ENCODE peak calls at places on chromosomes 6 and 20, in seven cellular contexts. One of them, this sample, is unnamed.

GRCh38 chr20:19832875-19833274 is 74.8 kb downstream of the RIN2 start:
- DNase-seq in CD8-positive, alpha-beta memory T cell: no peak
- DNase-seq in brain microvascular endothelial cell: no peak
- DNase-seq in prostate gland: no peak
- DNase-seq in AG04450: no peak
- DNase-seq in GM23338: no peak
- DNase-seq in substantia nigra: no peak
- DNase-seq in this sample: no peak

GRCh38 chr6:80771941-80772340 is 665.5 kb downstream of the BCKDHB start:
- DNase-seq in CD8-positive, alpha-beta memory T cell: no peak
- DNase-seq in brain microvascular endothelial cell: peak
- DNase-seq in prostate gland: no peak
- DNase-seq in AG04450: no peak
- DNase-seq in GM23338: peak
- DNase-seq in substantia nigra: no peak
- DNase-seq in this sample: no peak

GRCh38 chr20:1632228-1632577 is 12.4 kb upstream of the SIRPB1 start:
- DNase-seq in CD8-positive, alpha-beta memory T cell: no peak
- DNase-seq in brain microvascular endothelial cell: no peak
- DNase-seq in prostate gland: no peak
- DNase-seq in AG04450: no peak
- DNase-seq in GM23338: no peak
- DNase-seq in substantia nigra: no peak
- DNase-seq in this sample: no peak

GRCh38 chr6:148457137-148457842 is 114.7 kb downstream of the SASH1 start:
- DNase-seq in CD8-positive, alpha-beta memory T cell: no peak
- DNase-seq in brain microvascular endothelial cell: peak
- DNase-seq in prostate gland: no peak
- DNase-seq in AG04450: no peak
- DNase-seq in GM23338: no peak
- DNase-seq in substantia nigra: no peak
- DNase-seq in this sample: no peak

GRCh38 chr20:48314925-48315592 is 512.7 kb downstream of the PREX1 start:
- DNase-seq in CD8-positive, alpha-beta memory T cell: no peak
- DNase-seq in brain microvascular endothelial cell: no peak
- DNase-seq in prostate gland: no peak
- DNase-seq in AG04450: no peak
- DNase-seq in GM23338: no peak
- DNase-seq in substantia nigra: no peak
- DNase-seq in this sample: no peak

GRCh38 chr6:112037783-112038216 is 16.1 kb upstream of the CCN6 start:
- DNase-seq in CD8-positive, alpha-beta memory T cell: no peak
- DNase-seq in brain microvascular endothelial cell: peak
- DNase-seq in prostate gland: no peak
- DNase-seq in AG04450: peak
- DNase-seq in GM23338: no peak
- DNase-seq in substantia nigra: no peak
- DNase-seq in this sample: peak

GRCh38 chr20:63579017-63579705 is 5.1 kb upstream of the HELZ2 start:
- DNase-seq in CD8-positive, alpha-beta memory T cell: no peak
- DNase-seq in brain microvascular endothelial cell: no peak
- DNase-seq in prostate gland: no peak
- DNase-seq in AG04450: no peak
- DNase-seq in GM23338: no peak
- DNase-seq in substantia nigra: no peak
- DNase-seq in this sample: no peak

GRCh38 chr6:147479857-147480256 is 28.6 kb upstream of the SAMD5 start:
- DNase-seq in CD8-positive, alpha-beta memory T cell: no peak
- DNase-seq in brain microvascular endothelial cell: no peak
- DNase-seq in prostate gland: no peak
- DNase-seq in AG04450: no peak
- DNase-seq in GM23338: no peak
- DNase-seq in substantia nigra: no peak
- DNase-seq in this sample: no peak

GRCh38 chr6:1957746-1958145 is 287.7 kb downstream of the GMDS start:
- DNase-seq in CD8-positive, alpha-beta memory T cell: no peak
- DNase-seq in brain microvascular endothelial cell: no peak
- DNase-seq in prostate gland: no peak
- DNase-seq in AG04450: no peak
- DNase-seq in GM23338: no peak
- DNase-seq in substantia nigra: no peak
- DNase-seq in this sample: no peak

GRCh38 chr6:1912731-1913130 is 303.0 kb downstream of the FOXC1 start:
- DNase-seq in CD8-positive, alpha-beta memory T cell: no peak
- DNase-seq in brain microvascular endothelial cell: no peak
- DNase-seq in prostate gland: no peak
- DNase-seq in AG04450: no peak
- DNase-seq in GM23338: no peak
- DNase-seq in substantia nigra: no peak
- DNase-seq in this sample: no peak

GRCh38 chr20:48002517-48002970 is 217.3 kb upstream of the SULF2 start:
- DNase-seq in CD8-positive, alpha-beta memory T cell: no peak
- DNase-seq in brain microvascular endothelial cell: no peak
- DNase-seq in prostate gland: no peak
- DNase-seq in AG04450: no peak
- DNase-seq in GM23338: no peak
- DNase-seq in substantia nigra: no peak
- DNase-seq in this sample: no peak

GRCh38 chr6:115854866-115855665 is 205.6 kb downstream of the FRK start:
- DNase-seq in CD8-positive, alpha-beta memory T cell: no peak
- DNase-seq in brain microvascular endothelial cell: no peak
- DNase-seq in prostate gland: no peak
- DNase-seq in AG04450: no peak
- DNase-seq in GM23338: no peak
- DNase-seq in substantia nigra: no peak
- DNase-seq in this sample: no peak

GRCh38 chr6:44428682-44429081 is 41.2 kb downstream of the CDC5L start:
- DNase-seq in CD8-positive, alpha-beta memory T cell: no peak
- DNase-seq in brain microvascular endothelial cell: no peak
- DNase-seq in prostate gland: no peak
- DNase-seq in AG04450: no peak
- DNase-seq in GM23338: no peak
- DNase-seq in substantia nigra: no peak
- DNase-seq in this sample: no peak

GRCh38 chr6:37517411-37517812 is 17.7 kb upstream of the CCDC167 start:
- DNase-seq in CD8-positive, alpha-beta memory T cell: peak
- DNase-seq in brain microvascular endothelial cell: no peak
- DNase-seq in prostate gland: no peak
- DNase-seq in AG04450: no peak
- DNase-seq in GM23338: no peak
- DNase-seq in substantia nigra: no peak
- DNase-seq in this sample: no peak

GRCh38 chr6:134315189-134315588 is 2.7 kb downstream of the SGK1 start:
- DNase-seq in CD8-positive, alpha-beta memory T cell: no peak
- DNase-seq in brain microvascular endothelial cell: no peak
- DNase-seq in prostate gland: no peak
- DNase-seq in AG04450: no peak
- DNase-seq in GM23338: no peak
- DNase-seq in substantia nigra: no peak
- DNase-seq in this sample: no peak

GRCh38 chr20:6764619-6765018 is 2.9 kb upstream of the BMP2 start:
- DNase-seq in CD8-positive, alpha-beta memory T cell: no peak
- DNase-seq in brain microvascular endothelial cell: no peak
- DNase-seq in prostate gland: no peak
- DNase-seq in AG04450: no peak
- DNase-seq in GM23338: no peak
- DNase-seq in substantia nigra: no peak
- DNase-seq in this sample: no peak

GRCh38 chr6:97205936-97206335 is 77.1 kb downstream of the MMS22L start:
- DNase-seq in CD8-positive, alpha-beta memory T cell: no peak
- DNase-seq in brain microvascular endothelial cell: no peak
- DNase-seq in prostate gland: no peak
- DNase-seq in AG04450: no peak
- DNase-seq in GM23338: peak
- DNase-seq in substantia nigra: no peak
- DNase-seq in this sample: no peak

GRCh38 chr20:34980543-34981213 is 25.0 kb downstream of the MYH7B start:
- DNase-seq in CD8-positive, alpha-beta memory T cell: no peak
- DNase-seq in brain microvascular endothelial cell: no peak
- DNase-seq in prostate gland: no peak
- DNase-seq in AG04450: no peak
- DNase-seq in GM23338: peak
- DNase-seq in substantia nigra: no peak
- DNase-seq in this sample: no peak

GRCh38 chr20:42430525-42431046 is 759.1 kb downstream of the PTPRT start:
- DNase-seq in CD8-positive, alpha-beta memory T cell: no peak
- DNase-seq in brain microvascular endothelial cell: no peak
- DNase-seq in prostate gland: no peak
- DNase-seq in AG04450: no peak
- DNase-seq in GM23338: no peak
- DNase-seq in substantia nigra: no peak
- DNase-seq in this sample: no peak

GRCh38 chr6:168990352-168990751 is 263.3 kb downstream of the THBS2 start:
- DNase-seq in CD8-positive, alpha-beta memory T cell: no peak
- DNase-seq in brain microvascular endothelial cell: no peak
- DNase-seq in prostate gland: no peak
- DNase-seq in AG04450: no peak
- DNase-seq in GM23338: peak
- DNase-seq in substantia nigra: no peak
- DNase-seq in this sample: no peak

GRCh38 chr20:24668791-24669190 is 199.4 kb downstream of the SYNDIG1 start:
- DNase-seq in CD8-positive, alpha-beta memory T cell: no peak
- DNase-seq in brain microvascular endothelial cell: no peak
- DNase-seq in prostate gland: no peak
- DNase-seq in AG04450: no peak
- DNase-seq in GM23338: no peak
- DNase-seq in substantia nigra: no peak
- DNase-seq in this sample: no peak

GRCh38 chr6:109791301-109791700 is 100.2 kb downstream of the FIG4 start:
- DNase-seq in CD8-positive, alpha-beta memory T cell: no peak
- DNase-seq in brain microvascular endothelial cell: peak
- DNase-seq in prostate gland: no peak
- DNase-seq in AG04450: no peak
- DNase-seq in GM23338: peak
- DNase-seq in substantia nigra: no peak
- DNase-seq in this sample: no peak

GRCh38 chr6:48615041-48615440 is 504.0 kb upstream of the PTCHD4 start:
- DNase-seq in CD8-positive, alpha-beta memory T cell: no peak
- DNase-seq in brain microvascular endothelial cell: peak
- DNase-seq in prostate gland: no peak
- DNase-seq in AG04450: peak
- DNase-seq in GM23338: no peak
- DNase-seq in substantia nigra: no peak
- DNase-seq in this sample: no peak

GRCh38 chr20:49595811-49596545 is 28.0 kb upstream of the PTGIS start:
- DNase-seq in CD8-positive, alpha-beta memory T cell: no peak
- DNase-seq in brain microvascular endothelial cell: peak
- DNase-seq in prostate gland: no peak
- DNase-seq in AG04450: no peak
- DNase-seq in GM23338: no peak
- DNase-seq in substantia nigra: no peak
- DNase-seq in this sample: no peak

GRCh38 chr6:18088419-18089296 is 33.8 kb downstream of the NHLRC1 start:
- DNase-seq in CD8-positive, alpha-beta memory T cell: no peak
- DNase-seq in brain microvascular endothelial cell: no peak
- DNase-seq in prostate gland: no peak
- DNase-seq in AG04450: no peak
- DNase-seq in GM23338: no peak
- DNase-seq in substantia nigra: no peak
- DNase-seq in this sample: no peak

GRCh38 chr6:137811121-137811911 is 55.7 kb upstream of the TNFAIP3 start:
- DNase-seq in CD8-positive, alpha-beta memory T cell: peak
- DNase-seq in brain microvascular endothelial cell: peak
- DNase-seq in prostate gland: peak
- DNase-seq in AG04450: peak
- DNase-seq in GM23338: peak
- DNase-seq in substantia nigra: no peak
- DNase-seq in this sample: peak

GRCh38 chr6:47109281-47109680 is 67.1 kb upstream of the ADGRF1 start:
- DNase-seq in CD8-positive, alpha-beta memory T cell: no peak
- DNase-seq in brain microvascular endothelial cell: peak
- DNase-seq in prostate gland: no peak
- DNase-seq in AG04450: no peak
- DNase-seq in GM23338: no peak
- DNase-seq in substantia nigra: no peak
- DNase-seq in this sample: no peak
- H3K27ac ChIP-seq in CD8-positive, alpha-beta memory T cell: no peak
- H3K27ac ChIP-seq in brain microvascular endothelial cell: no peak
- H3K27ac ChIP-seq in prostate gland: no peak
- H3K27ac ChIP-seq in AG04450: no peak
- H3K27ac ChIP-seq in GM23338: no peak
- H3K27ac ChIP-seq in substantia nigra: no peak
- H3K27ac ChIP-seq in this sample: no peak

GRCh38 chr6:15434823-15435380 is 189.0 kb downstream of the JARID2 start:
- DNase-seq in CD8-positive, alpha-beta memory T cell: no peak
- DNase-seq in brain microvascular endothelial cell: no peak
- DNase-seq in prostate gland: no peak
- DNase-seq in AG04450: no peak
- DNase-seq in GM23338: no peak
- DNase-seq in substantia nigra: no peak
- DNase-seq in this sample: no peak
- H3K27ac ChIP-seq in CD8-positive, alpha-beta memory T cell: no peak
- H3K27ac ChIP-seq in brain microvascular endothelial cell: no peak
- H3K27ac ChIP-seq in prostate gland: no peak
- H3K27ac ChIP-seq in AG04450: no peak
- H3K27ac ChIP-seq in GM23338: peak
- H3K27ac ChIP-seq in substantia nigra: no peak
- H3K27ac ChIP-seq in this sample: no peak

GRCh38 chr6:56507517-56507916 is 135.2 kb downstream of the DST start:
- DNase-seq in CD8-positive, alpha-beta memory T cell: no peak
- DNase-seq in brain microvascular endothelial cell: no peak
- DNase-seq in prostate gland: no peak
- DNase-seq in AG04450: no peak
- DNase-seq in GM23338: no peak
- DNase-seq in substantia nigra: no peak
- DNase-seq in this sample: no peak
- H3K27ac ChIP-seq in CD8-positive, alpha-beta memory T cell: no peak
- H3K27ac ChIP-seq in brain microvascular endothelial cell: no peak
- H3K27ac ChIP-seq in prostate gland: peak
- H3K27ac ChIP-seq in AG04450: no peak
- H3K27ac ChIP-seq in GM23338: peak
- H3K27ac ChIP-seq in substantia nigra: no peak
- H3K27ac ChIP-seq in this sample: no peak

GRCh38 chr20:44245977-44246376 is 1.1 kb upstream of the GDAP1L1 start:
- DNase-seq in CD8-positive, alpha-beta memory T cell: no peak
- DNase-seq in brain microvascular endothelial cell: no peak
- DNase-seq in prostate gland: no peak
- DNase-seq in AG04450: no peak
- DNase-seq in GM23338: no peak
- DNase-seq in substantia nigra: no peak
- DNase-seq in this sample: no peak

GRCh38 chr20:44251284-44251683 is 4.2 kb downstream of the GDAP1L1 start:
- DNase-seq in CD8-positive, alpha-beta memory T cell: no peak
- DNase-seq in brain microvascular endothelial cell: no peak
- DNase-seq in prostate gland: no peak
- DNase-seq in AG04450: no peak
- DNase-seq in GM23338: no peak
- DNase-seq in substantia nigra: no peak
- DNase-seq in this sample: no peak

GRCh38 chr20:44248420-44248759 is 1.3 kb downstream of the GDAP1L1 start:
- DNase-seq in CD8-positive, alpha-beta memory T cell: no peak
- DNase-seq in brain microvascular endothelial cell: no peak
- DNase-seq in prostate gland: no peak
- DNase-seq in AG04450: no peak
- DNase-seq in GM23338: no peak
- DNase-seq in substantia nigra: no peak
- DNase-seq in this sample: no peak

GRCh38 chr20:44247131-44247571 is at the start of gene GDAP1L1:
- DNase-seq in CD8-positive, alpha-beta memory T cell: no peak
- DNase-seq in brain microvascular endothelial cell: no peak
- DNase-seq in prostate gland: no peak
- DNase-seq in AG04450: no peak
- DNase-seq in GM23338: peak
- DNase-seq in substantia nigra: peak
- DNase-seq in this sample: no peak

GRCh38 chr20:44247676-44248419 is 740 bp downstream of the GDAP1L1 start:
- DNase-seq in CD8-positive, alpha-beta memory T cell: peak
- DNase-seq in brain microvascular endothelial cell: peak
- DNase-seq in prostate gland: no peak
- DNase-seq in AG04450: no peak
- DNase-seq in GM23338: peak
- DNase-seq in substantia nigra: peak
- DNase-seq in this sample: peak
- H3K27ac ChIP-seq in CD8-positive, alpha-beta memory T cell: no peak
- H3K27ac ChIP-seq in brain microvascular endothelial cell: no peak
- H3K27ac ChIP-seq in prostate gland: no peak
- H3K27ac ChIP-seq in AG04450: no peak
- H3K27ac ChIP-seq in GM23338: no peak
- H3K27ac ChIP-seq in substantia nigra: no peak
- H3K27ac ChIP-seq in this sample: no peak